ENCODE peak calls at places on chromosomes 16 and 17, in five cellular contexts. O is HTR-8/SVneo, M is HFF-Myc, Q is NCI-H1105, J is progenitor cell of endocrine pancreas. P is an unnamed sample.

GRCh38 chr17:50153650-50154575 is 3.4 kb upstream of the PPP1R9B start:
- DNase-seq in O (no peak), M (no peak), Q (no peak), J (no peak), P (no peak)

GRCh38 chr16:86895609-86896008 is 317.3 kb downstream of the FOXL1 start:
- DNase-seq in O (no peak), M (no peak), Q (no peak), J (no peak), P (no peak)

GRCh38 chr17:21304091-21304490 is 19.6 kb downstream of the MAP2K3 start:
- DNase-seq in O (no peak), M (no peak), Q (no peak), J (no peak), P (no peak)

GRCh38 chr16:71859751-71860521 is 14.2 kb downstream of the ATXN1L start:
- DNase-seq in O (no peak), M (no peak), Q (no peak), J (no peak), P (no peak)

GRCh38 chr17:39818282-39819000 is 45.7 kb downstream of the IKZF3 start:
- DNase-seq in O (no peak), M (no peak), Q (no peak), J (no peak), P (no peak)

GRCh38 chr16:83615553-83615952 is 192.2 kb upstream of the HSBP1 start:
- DNase-seq in O (no peak), M (no peak), Q (no peak), J (no peak), P (no peak)

GRCh38 chr16:22010902-22011301 is 3.0 kb downstream of the MOSMO start:
- DNase-seq in O (no peak), M (no peak), Q (no peak), J (no peak), P (no peak)

GRCh38 chr16:680967-681745 is 946 bp downstream of the STUB1 start:
- DNase-seq in O (no peak), M (no peak), Q (no peak), J (no peak), P (no peak)

GRCh38 chr17:83012873-83013778 is 66.3 kb upstream of the METRNL start:
- DNase-seq in O (no peak), M (peak), Q (no peak), J (no peak), P (no peak)

GRCh38 chr16:23296994-23297393 is 5.1 kb upstream of the SCNN1B start:
- DNase-seq in O (no peak), M (no peak), Q (no peak), J (no peak), P (peak)

GRCh38 chr16:66462912-66463311 is 35.8 kb downstream of the BEAN1 start:
- DNase-seq in O (no peak), M (no peak), Q (no peak), J (no peak), P (no peak)

GRCh38 chr16:69906838-69907301 is 44.3 kb upstream of the CLEC18A start:
- DNase-seq in O (no peak), M (peak), Q (no peak), J (no peak), P (no peak)

P was measured in HuH-7.5.